ENCODE peak calls at places on chromosome 10, in seven cellular contexts. H is activated naive CD4-positive, alpha-beta T cell treated with anti-CD3 and anti-CD28 coated beads, Interleukin-2, amount 10 ng/mL, durations not matched to agents 7 days and 5 days; I is HAP-1; N is tibial nerve; O is upper lobe of left lung; P is amniotic stem cell; K is T-helper 17 cell. Z is an unnamed sample.

GRCh38 chr10:33334839-33335549 is 527 bp upstream of the NRP1 start:
- DNase-seq in H (peak; percentile 30), I (peak; percentile 87), N (peak; percentile 51), O (peak; percentile 94), P (peak; percentile 80), K (no peak), Z (no peak)

GRCh38 chr10:14056545-14057332 is 274.0 kb downstream of the FRMD4A start:
- DNase-seq in H (no peak), I (peak; percentile 57), N (no peak), O (no peak), P (peak; percentile 37), K (no peak), Z (no peak)

GRCh38 chr10:26556756-26557640 is 118.9 kb downstream of the APBB1IP start:
- DNase-seq in H (peak; percentile 44), I (peak; percentile 47), N (no peak), O (no peak), P (peak; percentile 6), K (no peak), Z (peak; percentile 51)

GRCh38 chr10:111890046-111890445 is 293.5 kb downstream of the GPAM start:
- DNase-seq in H (no peak), I (no peak), N (no peak), O (no peak), P (no peak), K (no peak), Z (no peak)

GRCh38 chr10:7915923-7916322 is 97.6 kb downstream of the TAF3 start:
- DNase-seq in H (no peak), I (no peak), N (no peak), O (no peak), P (no peak), K (no peak), Z (no peak)

GRCh38 chr10:13263591-13263990 is 29.4 kb upstream of the UCMA start:
- DNase-seq in H (no peak), I (no peak), N (no peak), O (no peak), P (no peak), K (no peak), Z (no peak)

GRCh38 chr10:63717089-63717715 is 196.0 kb downstream of the REEP3 start:
- DNase-seq in H (no peak), I (no peak), N (no peak), O (no peak), P (no peak), K (no peak), Z (no peak)

GRCh38 chr10:115861455-115861854 is 411.6 kb downstream of the GFRA1 start:
- DNase-seq in H (no peak), I (no peak), N (no peak), O (no peak), P (no peak), K (no peak), Z (no peak)

GRCh38 chr10:34711500-34711899 is 103.6 kb downstream of the PARD3 start:
- DNase-seq in H (no peak), I (no peak), N (no peak), O (no peak), P (no peak), K (no peak), Z (no peak)

GRCh38 chr10:55019461-55019860 is 218.4 kb upstream of the PCDH15 start:
- DNase-seq in H (no peak), I (no peak), N (no peak), O (no peak), P (no peak), K (no peak), Z (no peak)

GRCh38 chr10:106440355-106440754 is 724.2 kb downstream of the SORCS1 start:
- DNase-seq in H (no peak), I (no peak), N (no peak), O (no peak), P (no peak), K (no peak), Z (no peak)

GRCh38 chr10:15725603-15726002 is 5.9 kb upstream of the ITGA8 start:
- DNase-seq in H (no peak), I (peak; percentile 17), N (no peak), O (no peak), P (peak; percentile 55), K (no peak), Z (no peak)

GRCh38 chr10:42836771-42837468 is 54.3 kb downstream of the BMS1 start:
- DNase-seq in H (no peak), I (peak; percentile 69), N (no peak), O (peak; percentile 85), P (no peak), K (no peak), Z (no peak)

GRCh38 chr10:116947838-116948529 is 57.0 kb downstream of the SHTN1 start:
- DNase-seq in H (no peak), I (no peak), N (no peak), O (no peak), P (no peak), K (no peak), Z (no peak)

GRCh38 chr10:100625821-100626220 is 90.1 kb downstream of the HIF1AN start:
- DNase-seq in H (no peak), I (peak; percentile 23), N (no peak), O (no peak), P (no peak), K (no peak), Z (no peak)

GRCh38 chr10:73920084-73920483 is 9.2 kb downstream of the PLAU start:
- DNase-seq in H (no peak), I (no peak), N (no peak), O (no peak), P (no peak), K (no peak), Z (no peak)

GRCh38 chr10:122375761-122376160 is 1.3 kb downstream of the PLEKHA1 start:
- DNase-seq in H (no peak), I (no peak), N (no peak), O (no peak), P (no peak), K (no peak), Z (no peak)

GRCh38 chr10:74991435-74991834 is 120.0 kb upstream of the SAMD8 start:
- DNase-seq in H (no peak), I (no peak), N (no peak), O (no peak), P (no peak), K (no peak), Z (no peak)

GRCh38 chr10:5731559-5731958 is 46.9 kb downstream of the TASOR2 start:
- DNase-seq in H (no peak), I (no peak), N (no peak), O (no peak), P (no peak), K (no peak), Z (no peak)

GRCh38 chr10:112080284-112080683 is 103.3 kb downstream of the GPAM start:
- DNase-seq in H (no peak), I (no peak), N (no peak), O (no peak), P (no peak), K (no peak), Z (no peak)

GRCh38 chr10:124992462-124993344 is 50.8 kb downstream of the ZRANB1 start:
- DNase-seq in H (peak; percentile 37), I (peak; percentile 80), N (peak; percentile 56), O (peak; percentile 51), P (no peak), K (no peak), Z (peak; percentile 42)

GRCh38 chr10:110764793-110765512 is 106.8 kb upstream of the PDCD4 start:
- DNase-seq in H (no peak), I (no peak), N (no peak), O (no peak), P (no peak), K (no peak), Z (no peak)

GRCh38 chr10:33675235-33675634 is 340.8 kb upstream of the NRP1 start:
- DNase-seq in H (no peak), I (no peak), N (no peak), O (no peak), P (no peak), K (no peak), Z (no peak)